ENCODE peak calls at places on chromosomes 6 and 20, in five cellular contexts. M, W, V, S and X are unnamed samples.

GRCh38 chr20:62025832-62026563 is 39.7 kb downstream of the TAF4 start:
- DNase-seq in M (no peak), W (no peak), V (peak; percentile 35), S (no peak), X (no peak)

GRCh38 chr6:17361013-17361412 is 32.4 kb upstream of the CAP2 start:
- DNase-seq in M (no peak), W (no peak), V (no peak), S (no peak), X (no peak)

GRCh38 chr20:32977281-32978008 is 26.8 kb downstream of the SUN5 start:
- DNase-seq in M (no peak), W (no peak), V (no peak), S (no peak), X (no peak)

GRCh38 chr6:100512203-100512862 is 47.6 kb upstream of the SIM1 start:
- DNase-seq in M (peak; percentile 20), W (peak; percentile 71), V (no peak), S (no peak), X (peak; percentile 4)

GRCh38 chr20:13119583-13119982 is 101.5 kb upstream of the ISM1 start:
- DNase-seq in M (peak; percentile 57), W (peak; percentile 49), V (peak; percentile 37), S (peak; percentile 94), X (peak; percentile 51)

GRCh38 chr6:3888153-3888957 is 39.2 kb downstream of the FAM50B start:
- DNase-seq in M (no peak), W (no peak), V (no peak), S (no peak), X (no peak)

GRCh38 chr20:1061484-1062221 is 56.7 kb upstream of the PSMF1 start:
- DNase-seq in M (no peak), W (no peak), V (no peak), S (no peak), X (no peak)

GRCh38 chr20:25483431-25484132 is 76.1 kb downstream of the GINS1 start:
- DNase-seq in M (no peak), W (no peak), V (no peak), S (no peak), X (no peak)

GRCh38 chr6:21300439-21300838 is 293.1 kb upstream of the SOX4 start:
- DNase-seq in M (no peak), W (no peak), V (no peak), S (no peak), X (no peak)

GRCh38 chr6:159039885-159040258 is 4.9 kb downstream of the TAGAP start:
- DNase-seq in M (no peak), W (no peak), V (no peak), S (no peak), X (no peak)

GRCh38 chr20:44834693-44835092 is 24.3 kb upstream of the RIMS4 start:
- DNase-seq in M (no peak), W (no peak), V (no peak), S (no peak), X (no peak)

GRCh38 chr20:62716198-62716940 is 7.7 kb downstream of the NTSR1 start:
- DNase-seq in M (no peak), W (peak; percentile 17), V (no peak), S (no peak), X (no peak)

GRCh38 chr6:82246802-82247633 is 526 bp downstream of the IBTK start:
- DNase-seq in M (peak; percentile 38), W (peak; percentile 30), V (peak; percentile 23), S (peak; percentile 86), X (peak; percentile 45)

GRCh38 chr6:1970151-1970561 is 275.2 kb downstream of the GMDS start:
- DNase-seq in M (no peak), W (no peak), V (no peak), S (peak; percentile 6), X (no peak)

GRCh38 chr20:43507150-43508080 is at the start of gene L3MBTL1:
- DNase-seq in M (peak; percentile 64), W (no peak), V (no peak), S (peak; percentile 66), X (no peak)

GRCh38 chr20:16485406-16485805 is 87.8 kb downstream of the KIF16B start:
- DNase-seq in M (no peak), W (no peak), V (no peak), S (no peak), X (no peak)

GRCh38 chr6:130057495-130057894 is 39.1 kb downstream of the L3MBTL3 start:
- DNase-seq in M (no peak), W (no peak), V (no peak), S (no peak), X (no peak)

GRCh38 chr20:51752343-51752951 is 15.7 kb downstream of the ATP9A start:
- DNase-seq in M (peak; percentile 64), W (peak; percentile 86), V (peak; percentile 68), S (no peak), X (peak; percentile 90)

GRCh38 chr6:81995548-81996289 is 243.2 kb upstream of the TENT5A start:
- DNase-seq in M (peak; percentile 79), W (peak; percentile 39), V (no peak), S (no peak), X (peak; percentile 53)

GRCh38 chr20:36521526-36521925 is 19.8 kb upstream of the MYL9 start:
- DNase-seq in M (no peak), W (no peak), V (no peak), S (no peak), X (no peak)

GRCh38 chr6:36873612-36874011 is 991 bp downstream of the PPIL1 start:
- DNase-seq in M (no peak), W (no peak), V (no peak), S (peak; percentile 50), X (no peak)

GRCh38 chr6:81937296-81937937 is 184.9 kb upstream of the TENT5A start:
- DNase-seq in M (peak; percentile 56), W (peak; percentile 27), V (no peak), S (no peak), X (peak; percentile 43)

GRCh38 chr6:21438986-21439352 is 154.6 kb upstream of the SOX4 start:
- DNase-seq in M (no peak), W (peak; percentile 59), V (no peak), S (no peak), X (no peak)

GRCh38 chr6:155582016-155582991 is 126.7 kb upstream of the NOX3 start:
- DNase-seq in M (no peak), W (no peak), V (no peak), S (no peak), X (no peak)

GRCh38 chr6:33428219-33428890 is 8.5 kb downstream of the SYNGAP1 start:
- DNase-seq in M (peak; percentile 45), W (peak; percentile 36), V (no peak), S (peak; percentile 35), X (no peak)

GRCh38 chr6:126252154-126252553 is 87.8 kb upstream of the CENPW start:
- DNase-seq in M (no peak), W (no peak), V (no peak), S (no peak), X (no peak)

GRCh38 chr6:139029470-139030210 is 1.1 kb downstream of the ABRACL start:
- DNase-seq in M (peak; percentile 19), W (no peak), V (peak; percentile 10), S (peak; percentile 91), X (no peak)

GRCh38 chr6:124223596-124223995 is 419.9 kb downstream of the NKAIN2 start:
- DNase-seq in M (peak; percentile 67), W (peak; percentile 47), V (no peak), S (no peak), X (no peak)

GRCh38 chr20:59305898-59306640 is 5.7 kb downstream of the EDN3 start:
- DNase-seq in M (no peak), W (no peak), V (no peak), S (no peak), X (no peak)

GRCh38 chr20:33482581-33482980 is 7.3 kb upstream of the CBFA2T2 start:
- DNase-seq in M (no peak), W (no peak), V (no peak), S (peak; percentile 26), X (no peak)

GRCh38 chr6:170075659-170076223 is 215.1 kb downstream of the DLL1 start:
- DNase-seq in M (no peak), W (no peak), V (no peak), S (no peak), X (no peak)

GRCh38 chr6:9039258-9039657 is 603.9 kb upstream of the SLC35B3 start:
- DNase-seq in M (no peak), W (no peak), V (no peak), S (no peak), X (no peak)